ENCODE peak calls at places on chromosomes 1 and 21, in ten cellular contexts. Y is gastrocnemius medialis; N is A549; J is tibial artery; H is H9; W is vagina; Q is PC-3; C is CD4-positive, alpha-beta memory T cell; X is heart right ventricle; G is adrenal gland. Z is an unnamed sample.

GRCh38 chr1:148166558-148167492 is 14.7 kb upstream of the NBPF11 start:
- DNase-seq in Y (no peak), N (no peak), J (no peak), H (no peak), W (no peak), Q (peak), C (no peak), X (no peak), G (no peak), Z (peak)

GRCh38 chr1:47178020-47178419 is 11.8 kb downstream of the PDZK1IP1 start:
- DNase-seq in Y (no peak), N (no peak), J (no peak), H (no peak), W (no peak), Q (no peak), C (no peak), X (no peak), G (no peak), Z (no peak)

GRCh38 chr1:198848649-198849048 is 209.8 kb downstream of the PTPRC start:
- DNase-seq in Y (no peak), N (no peak), J (no peak), H (no peak), W (no peak), Q (peak), C (no peak), X (no peak), G (no peak), Z (no peak)

GRCh38 chr21:15003463-15004135 is 61.2 kb downstream of the NRIP1 start:
- DNase-seq in Y (no peak), N (no peak), J (no peak), H (no peak), W (no peak), Q (no peak), C (no peak), X (no peak), G (peak), Z (no peak)

GRCh38 chr1:188822248-188822647 is 1655.4 kb downstream of the BRINP3 start:
- DNase-seq in Y (no peak), N (no peak), J (no peak), H (no peak), W (no peak), Q (peak), C (no peak), X (no peak), G (no peak), Z (no peak)

GRCh38 chr1:222919478-222919865 is 104.6 kb downstream of the DISP1 start:
- DNase-seq in Y (no peak), N (no peak), J (no peak), H (no peak), W (no peak), Q (no peak), C (no peak), X (no peak), G (no peak), Z (no peak)

GRCh38 chr1:47637111-47637685 is 199.4 kb downstream of the FOXD2 start:
- DNase-seq in Y (no peak), N (no peak), J (no peak), H (no peak), W (no peak), Q (no peak), C (no peak), X (no peak), G (no peak), Z (no peak)

GRCh38 chr1:12549460-12550349 is 68.3 kb downstream of the DHRS3 start:
- DNase-seq in Y (peak), N (peak), J (peak), H (no peak), W (no peak), Q (peak), C (no peak), X (peak), G (peak), Z (peak)

GRCh38 chr1:1244192-1244811 is 2.2 kb downstream of the C1QTNF12 start:
- DNase-seq in Y (no peak), N (no peak), J (no peak), H (no peak), W (no peak), Q (no peak), C (no peak), X (peak), G (no peak), Z (no peak)

GRCh38 chr1:63798284-63798683 is 24.5 kb downstream of the ROR1 start:
- DNase-seq in Y (no peak), N (no peak), J (no peak), H (no peak), W (no peak), Q (no peak), C (no peak), X (no peak), G (no peak), Z (no peak)

GRCh38 chr1:60637651-60638050 is 444.7 kb upstream of the NFIA start:
- DNase-seq in Y (no peak), N (no peak), J (no peak), H (no peak), W (no peak), Q (peak), C (no peak), X (no peak), G (no peak), Z (no peak)

GRCh38 chr21:45265721-45266517 is 21.8 kb downstream of the POFUT2 start:
- DNase-seq in Y (no peak), N (no peak), J (peak), H (peak), W (no peak), Q (no peak), C (no peak), X (no peak), G (no peak), Z (no peak)

GRCh38 chr1:32963746-32964460 is 706 bp downstream of the RNF19B start:
- DNase-seq in Y (peak), N (peak), J (peak), H (peak), W (no peak), Q (peak), C (peak), X (peak), G (peak), Z (peak)

GRCh38 chr21:28516996-28517592 is 475.6 kb downstream of the LTN1 start:
- DNase-seq in Y (peak), N (peak), J (peak), H (peak), W (no peak), Q (peak), C (peak), X (peak), G (peak), Z (no peak)

GRCh38 chr1:202084791-202085681 is 37.7 kb upstream of the GPR37L1 start:
- DNase-seq in Y (no peak), N (no peak), J (no peak), H (peak), W (no peak), Q (peak), C (no peak), X (no peak), G (no peak), Z (no peak)

GRCh38 chr1:26234644-26235384 is 814 bp downstream of the CEP85 start:
- DNase-seq in Y (no peak), N (peak), J (no peak), H (no peak), W (no peak), Q (peak), C (peak), X (no peak), G (no peak), Z (no peak)

GRCh38 chr1:51660570-51660969 is 43.7 kb downstream of the OSBPL9 start:
- DNase-seq in Y (no peak), N (no peak), J (no peak), H (no peak), W (no peak), Q (no peak), C (no peak), X (no peak), G (no peak), Z (no peak)

GRCh38 chr1:171919891-171920887 is 78.9 kb downstream of the DNM3 start:
- DNase-seq in Y (no peak), N (no peak), J (no peak), H (no peak), W (no peak), Q (no peak), C (no peak), X (no peak), G (no peak), Z (no peak)

GRCh38 chr1:68083686-68084085 is 33.3 kb upstream of the DIRAS3 start:
- DNase-seq in Y (no peak), N (no peak), J (no peak), H (no peak), W (no peak), Q (no peak), C (no peak), X (no peak), G (no peak), Z (no peak)

GRCh38 chr1:228048120-228048519 is 34.4 kb upstream of the ARF1 start:
- DNase-seq in Y (no peak), N (no peak), J (no peak), H (no peak), W (no peak), Q (no peak), C (no peak), X (no peak), G (no peak), Z (no peak)

GRCh38 chr1:227308367-227309336 is 9.6 kb downstream of the CDC42BPA start:
- DNase-seq in Y (no peak), N (no peak), J (no peak), H (no peak), W (no peak), Q (no peak), C (no peak), X (no peak), G (no peak), Z (no peak)

GRCh38 chr1:221394011-221394544 is 347.8 kb downstream of the DUSP10 start:
- DNase-seq in Y (no peak), N (no peak), J (no peak), H (no peak), W (no peak), Q (peak), C (no peak), X (no peak), G (peak), Z (peak)

GRCh38 chr1:170741678-170742077 is 77.7 kb downstream of the PRRX1 start:
- DNase-seq in Y (no peak), N (no peak), J (no peak), H (no peak), W (no peak), Q (no peak), C (no peak), X (no peak), G (no peak), Z (no peak)

GRCh38 chr1:228308628-228309547 is 97.7 kb downstream of the TRIM11 start:
- DNase-seq in Y (no peak), N (peak), J (no peak), H (peak), W (no peak), Q (peak), C (no peak), X (no peak), G (no peak), Z (no peak)

GRCh38 chr1:119140177-119141019 is at the start of gene WARS2:
- DNase-seq in Y (peak), N (peak), J (peak), H (peak), W (no peak), Q (peak), C (peak), X (peak), G (peak), Z (peak)

GRCh38 chr21:16195896-16196443 is 466.2 kb downstream of the USP25 start:
- DNase-seq in Y (no peak), N (no peak), J (no peak), H (no peak), W (no peak), Q (no peak), C (no peak), X (no peak), G (no peak), Z (peak)

GRCh38 chr1:210573141-210573540 is 244.4 kb downstream of the HHAT start:
- DNase-seq in Y (no peak), N (no peak), J (no peak), H (no peak), W (peak), Q (no peak), C (no peak), X (no peak), G (no peak), Z (no peak)

GRCh38 chr1:7809742-7810141 is 25.7 kb downstream of the PER3 start:
- DNase-seq in Y (no peak), N (no peak), J (no peak), H (no peak), W (no peak), Q (no peak), C (no peak), X (no peak), G (no peak), Z (no peak)

GRCh38 chr1:79010589-79010988 is 4.1 kb upstream of the ADGRL4 start:
- DNase-seq in Y (no peak), N (no peak), J (no peak), H (no peak), W (no peak), Q (no peak), C (no peak), X (no peak), G (no peak), Z (no peak)

GRCh38 chr1:84600796-84601195 is 26.6 kb upstream of the CTBS start:
- DNase-seq in Y (no peak), N (no peak), J (no peak), H (no peak), W (no peak), Q (no peak), C (no peak), X (no peak), G (no peak), Z (no peak)

GRCh38 chr21:46295996-46296752 is 10.0 kb downstream of the YBEY start:
- DNase-seq in Y (peak), N (no peak), J (peak), H (peak), W (no peak), Q (no peak), C (peak), X (peak), G (peak), Z (no peak)

GRCh38 chr1:230230273-230230672 is 163.2 kb downstream of the GALNT2 start:
- DNase-seq in Y (no peak), N (no peak), J (peak), H (no peak), W (no peak), Q (no peak), C (no peak), X (no peak), G (peak), Z (no peak)

GRCh38 chr1:230232352-230232751 is 165.3 kb downstream of the GALNT2 start:
- DNase-seq in Y (no peak), N (no peak), J (no peak), H (no peak), W (no peak), Q (no peak), C (no peak), X (no peak), G (no peak), Z (no peak)

GRCh38 chr1:230231739-230232075 is 164.7 kb downstream of the GALNT2 start:
- DNase-seq in Y (peak), N (no peak), J (peak), H (no peak), W (no peak), Q (no peak), C (no peak), X (peak), G (peak), Z (no peak)

GRCh38 chr1:230233786-230234185 is 166.7 kb downstream of the GALNT2 start:
- DNase-seq in Y (no peak), N (no peak), J (no peak), H (no peak), W (no peak), Q (no peak), C (no peak), X (no peak), G (no peak), Z (no peak)

GRCh38 chr1:230230948-230231738 is 164.1 kb downstream of the GALNT2 start:
- DNase-seq in Y (no peak), N (no peak), J (no peak), H (no peak), W (no peak), Q (no peak), C (no peak), X (no peak), G (no peak), Z (no peak)
- H3K27ac ChIP-seq in Y (peak), N (no peak), J (peak), H (no peak), W (no peak), Q (no peak), C (no peak), X (no peak), G (no peak), Z (no peak)

DNA sequence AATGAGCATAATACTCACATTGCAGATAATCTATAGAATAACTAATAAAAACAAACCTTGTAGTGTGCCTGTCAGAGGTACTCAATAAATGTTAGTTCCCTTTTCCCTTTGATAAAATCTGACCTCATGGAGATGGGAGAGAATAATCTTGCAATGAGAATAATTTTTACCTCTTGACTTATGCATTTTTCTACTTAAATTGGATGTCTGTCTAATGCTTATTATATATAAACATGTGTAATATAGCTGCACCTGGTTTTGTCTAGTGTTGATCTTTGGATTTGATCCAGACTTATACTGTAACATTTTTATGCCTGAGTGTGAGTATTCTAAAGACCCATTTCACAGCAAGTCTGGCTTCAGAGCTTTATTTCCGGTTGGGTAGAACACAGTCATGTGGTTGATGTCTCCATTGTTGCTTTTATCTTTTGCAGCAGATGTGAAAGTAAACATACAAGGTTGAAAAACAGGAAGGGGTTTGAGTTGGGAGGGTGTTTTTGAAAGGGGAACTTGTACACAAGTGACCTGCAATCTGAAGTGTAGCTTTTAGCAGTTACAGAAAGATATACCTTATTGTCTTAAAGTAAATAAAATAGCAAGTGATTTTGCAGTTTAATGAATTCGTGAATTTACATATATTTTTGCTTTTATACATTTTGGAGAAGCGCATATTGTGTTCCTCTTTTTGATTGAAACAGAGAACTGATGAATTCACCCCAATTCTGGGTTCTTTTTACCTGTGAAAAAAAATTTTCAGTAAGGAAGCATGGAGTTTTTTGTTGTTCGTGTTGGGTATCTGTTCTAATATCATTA is 12.5 kb downstream of the EPB41 start:
- DNase-seq in Y (no peak), N (no peak), J (no peak), H (no peak), W (no peak), Q (no peak), C (peak), X (no peak), G (no peak), Z (no peak)
- H3K27ac ChIP-seq in Y (peak), N (peak), J (no peak), H (no peak), W (peak), Q (no peak), C (peak), X (peak), G (no peak), Z (no peak)

GRCh38 chr1:24096737-24097103 is 15.2 kb downstream of the MYOM3 start:
- DNase-seq in Y (no peak), N (no peak), J (no peak), H (no peak), W (no peak), Q (no peak), C (no peak), X (no peak), G (no peak), Z (no peak)
- H3K27ac ChIP-seq in Y (peak), N (no peak), J (no peak), H (no peak), W (no peak), Q (no peak), C (no peak), X (no peak), G (no peak), Z (no peak)

DNA sequence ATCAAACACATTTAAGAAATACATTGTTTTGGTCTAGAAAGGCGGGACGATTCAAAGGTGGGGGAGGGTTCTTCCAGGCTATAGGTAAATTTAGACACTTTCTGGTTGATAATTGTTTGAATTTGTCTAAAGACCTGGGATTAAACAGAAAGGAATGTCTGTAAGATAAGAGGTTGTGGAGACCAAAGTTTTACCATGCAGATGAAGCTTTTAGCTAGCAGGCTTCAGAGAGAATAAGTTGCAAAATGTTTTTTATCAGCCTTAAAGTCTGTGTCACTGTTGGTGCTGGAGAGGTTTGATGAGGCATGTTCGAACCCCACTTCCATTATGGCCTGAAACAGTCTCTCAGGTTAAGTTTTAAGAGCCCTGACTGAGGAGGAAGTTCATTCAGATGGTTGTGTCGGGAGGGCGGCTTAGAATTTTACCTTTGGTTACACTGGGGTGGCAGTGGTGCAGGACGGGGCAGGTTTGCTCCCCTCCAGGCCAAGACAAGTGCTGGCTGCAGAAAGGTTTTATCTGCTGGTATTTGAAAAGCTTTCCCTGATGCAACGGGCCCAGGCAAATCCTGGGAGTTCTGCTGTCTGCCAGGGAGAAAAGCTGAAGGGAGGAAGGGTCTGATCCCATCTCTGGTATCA is 16.0 kb upstream of the SLC2A5 start:
- DNase-seq in Y (no peak), N (no peak), J (no peak), H (no peak), W (no peak), Q (no peak), C (no peak), X (no peak), G (no peak), Z (peak)
- H3K27ac ChIP-seq in Y (no peak), N (no peak), J (no peak), H (no peak), W (peak), Q (no peak), C (no peak), X (no peak), G (no peak), Z (no peak)